ENCODE peak calls at places on chromosomes 16 and 17, in seven cellular contexts. One of them, this sample, is unnamed.

GRCh38 chr16:63289834-63290460 is 1253.7 kb upstream of the CDH8 start:
- DNase-seq in psoas muscle: no peak
- DNase-seq in IMR-90: no peak
- DNase-seq in uterus: no peak
- DNase-seq in GM23338: peak; percentile 80
- DNase-seq in stomach: peak; percentile 46
- DNase-seq in heart left ventricle: peak; percentile 44
- DNase-seq in this sample: no peak

GRCh38 chr16:75566040-75566888 is at the start of gene GABARAPL2:
- DNase-seq in stomach: peak; percentile 86
- DNase-seq in psoas muscle: peak; percentile 92
- DNase-seq in GM23338: peak; percentile 97
- DNase-seq in uterus: peak; percentile 74
- DNase-seq in heart left ventricle: peak; percentile 83
- DNase-seq in IMR-90: peak; percentile 56
- DNase-seq in this sample: peak; percentile 89

GRCh38 chr17:82528484-82529265 is 9.1 kb downstream of the FOXK2 start:
- DNase-seq in uterus: no peak
- DNase-seq in psoas muscle: peak; percentile 84
- DNase-seq in IMR-90: peak; percentile 24
- DNase-seq in heart left ventricle: peak; percentile 86
- DNase-seq in GM23338: no peak
- DNase-seq in stomach: peak; percentile 33
- DNase-seq in this sample: peak; percentile 51

GRCh38 chr16:76444823-76445222 is 167.6 kb downstream of the CNTNAP4 start:
- DNase-seq in psoas muscle: no peak
- DNase-seq in IMR-90: no peak
- DNase-seq in uterus: no peak
- DNase-seq in GM23338: no peak
- DNase-seq in stomach: no peak
- DNase-seq in heart left ventricle: no peak
- DNase-seq in this sample: no peak

GRCh38 chr16:14629612-14629918 is 495 bp downstream of the PARN start:
- DNase-seq in psoas muscle: no peak
- DNase-seq in GM23338: peak; percentile 63
- DNase-seq in uterus: no peak
- DNase-seq in heart left ventricle: peak; percentile 29
- DNase-seq in stomach: no peak
- DNase-seq in IMR-90: no peak
- DNase-seq in this sample: no peak

GRCh38 chr17:76524598-76525512 is 12.7 kb downstream of the CYGB start:
- DNase-seq in stomach: peak; percentile 84
- DNase-seq in uterus: no peak
- DNase-seq in IMR-90: peak; percentile 55
- DNase-seq in psoas muscle: peak; percentile 74
- DNase-seq in heart left ventricle: peak; percentile 82
- DNase-seq in GM23338: no peak
- DNase-seq in this sample: peak; percentile 62

GRCh38 chr16:3188925-3189825 is 1.2 kb downstream of the OR1F1 start:
- DNase-seq in heart left ventricle: no peak
- DNase-seq in GM23338: peak; percentile 85
- DNase-seq in stomach: no peak
- DNase-seq in uterus: no peak
- DNase-seq in IMR-90: peak; percentile 59
- DNase-seq in psoas muscle: no peak
- DNase-seq in this sample: peak; percentile 57

GRCh38 chr16:30395992-30396560 is 856 bp downstream of the ZNF48 start:
- DNase-seq in heart left ventricle: no peak
- DNase-seq in GM23338: no peak
- DNase-seq in stomach: no peak
- DNase-seq in uterus: no peak
- DNase-seq in IMR-90: no peak
- DNase-seq in psoas muscle: no peak
- DNase-seq in this sample: no peak

GRCh38 chr17:79658811-79659207 is 48.0 kb upstream of the RBFOX3 start:
- DNase-seq in psoas muscle: no peak
- DNase-seq in uterus: peak; percentile 64
- DNase-seq in stomach: no peak
- DNase-seq in IMR-90: peak; percentile 21
- DNase-seq in GM23338: peak; percentile 85
- DNase-seq in heart left ventricle: no peak
- DNase-seq in this sample: no peak

GRCh38 chr17:77501101-77501566 is 360.4 kb downstream of the SEC14L1 start:
- DNase-seq in GM23338: peak; percentile 86
- DNase-seq in psoas muscle: peak; percentile 48
- DNase-seq in stomach: no peak
- DNase-seq in IMR-90: no peak
- DNase-seq in uterus: peak; percentile 12
- DNase-seq in heart left ventricle: peak; percentile 22
- DNase-seq in this sample: no peak

GRCh38 chr17:47280072-47280811 is 26.6 kb downstream of the ITGB3 start:
- DNase-seq in psoas muscle: no peak
- DNase-seq in stomach: no peak
- DNase-seq in IMR-90: peak; percentile 48
- DNase-seq in uterus: no peak
- DNase-seq in GM23338: no peak
- DNase-seq in heart left ventricle: no peak
- DNase-seq in this sample: no peak

GRCh38 chr16:72537684-72538083 is 365.7 kb upstream of the PMFBP1 start:
- DNase-seq in heart left ventricle: no peak
- DNase-seq in uterus: no peak
- DNase-seq in IMR-90: peak; percentile 56
- DNase-seq in psoas muscle: no peak
- DNase-seq in stomach: no peak
- DNase-seq in GM23338: no peak
- DNase-seq in this sample: no peak

GRCh38 chr17:75778861-75779249 is 5.8 kb upstream of the UNK start:
- DNase-seq in psoas muscle: no peak
- DNase-seq in IMR-90: peak; percentile 35
- DNase-seq in heart left ventricle: no peak
- DNase-seq in GM23338: peak; percentile 79
- DNase-seq in uterus: no peak
- DNase-seq in stomach: peak; percentile 62
- DNase-seq in this sample: no peak

GRCh38 chr16:27408012-27408601 is 6.1 kb downstream of the IL21R start:
- DNase-seq in psoas muscle: no peak
- DNase-seq in stomach: no peak
- DNase-seq in uterus: no peak
- DNase-seq in IMR-90: peak; percentile 65
- DNase-seq in GM23338: no peak
- DNase-seq in heart left ventricle: no peak
- DNase-seq in this sample: no peak

GRCh38 chr17:58741121-58741625 is 14.5 kb upstream of the PPM1E start:
- DNase-seq in stomach: no peak
- DNase-seq in IMR-90: peak; percentile 81
- DNase-seq in psoas muscle: no peak
- DNase-seq in uterus: no peak
- DNase-seq in heart left ventricle: no peak
- DNase-seq in GM23338: no peak
- DNase-seq in this sample: no peak

DNA sequence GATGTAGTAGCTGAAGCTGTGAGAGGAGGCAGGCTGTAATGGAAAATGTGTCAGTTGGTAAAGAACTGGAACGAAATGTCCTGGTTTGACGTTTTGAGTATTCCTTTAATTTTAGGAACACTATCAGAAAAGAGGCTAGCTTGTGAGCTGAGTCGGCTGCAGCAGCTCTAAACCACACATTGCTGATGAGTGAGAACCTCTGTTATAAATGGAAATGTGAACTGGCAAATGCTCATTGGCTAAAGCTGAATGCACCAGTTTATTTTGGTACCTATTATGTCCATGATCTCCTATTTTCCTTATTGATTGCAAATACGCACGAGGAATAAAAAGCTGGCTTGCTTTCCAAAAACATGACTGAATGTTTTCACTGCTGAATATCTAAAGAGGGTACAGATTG is 11.0 kb upstream of the WIPI1 start:
- DNase-seq in psoas muscle: no peak
- DNase-seq in heart left ventricle: peak; percentile 44
- DNase-seq in IMR-90: peak; percentile 46
- DNase-seq in stomach: no peak
- DNase-seq in uterus: no peak
- DNase-seq in GM23338: no peak
- DNase-seq in this sample: no peak
- H3K27ac ChIP-seq in psoas muscle: peak overlapping the region; percentile 82
- H3K27ac ChIP-seq in heart left ventricle: peak overlapping the region; percentile 91
- H3K27ac ChIP-seq in IMR-90: no peak overlapping the region
- H3K27ac ChIP-seq in stomach: no peak overlapping the region
- H3K27ac ChIP-seq in uterus: no peak overlapping the region
- H3K27ac ChIP-seq in GM23338: no peak overlapping the region
- H3K27ac ChIP-seq in this sample: no peak overlapping the region

GRCh38 chr17:7240375-7240774 is 1.1 kb upstream of the PHF23 start:
- DNase-seq in heart left ventricle: peak; percentile 25
- DNase-seq in IMR-90: no peak
- DNase-seq in uterus: no peak
- DNase-seq in psoas muscle: no peak
- DNase-seq in stomach: no peak
- DNase-seq in GM23338: no peak
- DNase-seq in this sample: no peak
- H3K4me1 ChIP-seq in heart left ventricle: peaks cover 21% of the 10 kb centered on the region
- H3K4me1 ChIP-seq in IMR-90: peaks cover 10% of the 10 kb centered on the region
- H3K4me1 ChIP-seq in uterus: peaks cover 9% of the 10 kb centered on the region
- H3K4me1 ChIP-seq in psoas muscle: peaks cover 26% of the 10 kb centered on the region
- H3K4me1 ChIP-seq in stomach: peaks cover 55% of the 10 kb centered on the region
- H3K4me1 ChIP-seq in GM23338: peaks cover 19% of the 10 kb centered on the region
- H3K4me1 ChIP-seq in this sample: peaks cover 17% of the 10 kb centered on the region

GRCh38 chr17:40112718-40113109 is 9.1 kb upstream of the MSL1 start:
- DNase-seq in heart left ventricle: no peak
- DNase-seq in stomach: no peak
- DNase-seq in GM23338: no peak
- DNase-seq in IMR-90: no peak
- DNase-seq in uterus: peak; percentile 71
- DNase-seq in psoas muscle: no peak
- DNase-seq in this sample: no peak

GRCh38 chr17:40115101-40115436 is 6.7 kb upstream of the MSL1 start:
- DNase-seq in psoas muscle: no peak
- DNase-seq in IMR-90: no peak
- DNase-seq in stomach: no peak
- DNase-seq in GM23338: no peak
- DNase-seq in uterus: no peak
- DNase-seq in heart left ventricle: no peak
- DNase-seq in this sample: no peak

GRCh38 chr17:40112191-40112590 is 9.6 kb upstream of the MSL1 start:
- DNase-seq in uterus: no peak
- DNase-seq in GM23338: no peak
- DNase-seq in stomach: no peak
- DNase-seq in heart left ventricle: no peak
- DNase-seq in IMR-90: no peak
- DNase-seq in psoas muscle: no peak
- DNase-seq in this sample: no peak

GRCh38 chr17:40113961-40114272 is 7.9 kb upstream of the MSL1 start:
- DNase-seq in IMR-90: peak; percentile 56
- DNase-seq in heart left ventricle: no peak
- DNase-seq in psoas muscle: no peak
- DNase-seq in stomach: no peak
- DNase-seq in uterus: no peak
- DNase-seq in GM23338: no peak
- DNase-seq in this sample: no peak

DNA sequence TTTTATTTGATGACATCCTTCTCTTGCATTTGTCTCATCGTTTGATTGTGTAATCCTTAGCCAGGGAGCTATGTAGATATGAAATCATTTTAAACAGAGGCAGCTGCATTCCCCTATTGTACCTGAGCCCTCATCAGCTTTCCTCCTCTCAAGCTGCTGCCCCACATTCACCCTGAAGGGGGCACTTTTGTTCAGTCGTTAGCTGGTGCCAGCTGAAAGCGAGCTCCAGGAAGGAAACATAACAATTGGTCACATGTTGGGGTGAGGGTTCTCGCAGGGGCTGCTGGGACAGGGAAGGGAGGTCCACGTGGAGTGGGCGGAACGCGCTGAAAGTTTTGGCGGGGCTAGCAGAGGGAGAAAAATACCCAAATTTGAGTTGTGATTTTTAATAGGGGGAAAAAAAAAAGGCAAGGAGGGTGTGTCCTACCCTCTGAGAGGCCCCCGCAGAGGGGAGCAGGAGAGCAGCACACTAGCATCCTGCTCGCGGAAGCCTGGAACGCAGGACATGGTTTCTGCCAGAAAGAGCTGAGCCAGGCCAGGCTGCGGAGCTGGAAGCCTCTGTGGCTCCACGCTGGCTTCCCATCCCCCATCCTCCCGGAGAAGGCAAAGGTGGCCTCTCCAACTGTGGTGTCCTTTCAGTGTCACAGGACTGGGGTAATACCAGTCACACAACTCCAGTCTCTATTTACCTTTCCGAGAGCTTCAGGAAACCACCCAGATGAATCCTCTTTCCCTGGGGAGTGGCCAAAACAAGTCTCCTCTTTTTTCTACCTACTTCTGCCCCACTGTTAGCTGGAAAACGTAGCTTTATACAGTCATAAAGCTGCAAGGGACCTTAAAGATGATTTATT is 8.4 kb upstream of the MSL1 start:
- DNase-seq in stomach: peak; percentile 95
- DNase-seq in uterus: peak; percentile 97
- DNase-seq in GM23338: peak; percentile 97
- DNase-seq in IMR-90: peak; percentile 95
- DNase-seq in heart left ventricle: peak; percentile 93
- DNase-seq in psoas muscle: peak; percentile 94
- DNase-seq in this sample: peak; percentile 90
- TF ChIP-seq CTCF in stomach: peak; percentile 84
- TF ChIP-seq CTCF in uterus: peak; percentile 97
- TF ChIP-seq CTCF in GM23338: peak; percentile 93
- TF ChIP-seq CTCF in IMR-90: peak; percentile 94
- TF ChIP-seq CTCF in heart left ventricle: peak; percentile 92
- TF ChIP-seq CTCF in psoas muscle: peak; percentile 81
- TF ChIP-seq CTCF in this sample: peak; percentile 87

GRCh38 chr16:11634307-11634706 is 33.9 kb upstream of the SNN start:
- DNase-seq in GM23338: no peak
- DNase-seq in stomach: no peak
- DNase-seq in IMR-90: no peak
- DNase-seq in psoas muscle: no peak
- DNase-seq in uterus: no peak
- DNase-seq in heart left ventricle: no peak
- DNase-seq in this sample: no peak

GRCh38 chr16:11635127-11635652 is 33.1 kb upstream of the SNN start:
- DNase-seq in heart left ventricle: no peak
- DNase-seq in stomach: peak; percentile 47
- DNase-seq in GM23338: no peak
- DNase-seq in IMR-90: no peak
- DNase-seq in uterus: no peak
- DNase-seq in psoas muscle: no peak
- DNase-seq in this sample: no peak

GRCh38 chr16:11631214-11631613 is 37.0 kb upstream of the SNN start:
- DNase-seq in uterus: no peak
- DNase-seq in IMR-90: no peak
- DNase-seq in heart left ventricle: no peak
- DNase-seq in GM23338: no peak
- DNase-seq in psoas muscle: no peak
- DNase-seq in stomach: no peak
- DNase-seq in this sample: no peak

GRCh38 chr16:11632455-11632921 is 35.8 kb upstream of the SNN start:
- DNase-seq in uterus: peak; percentile 71
- DNase-seq in GM23338: no peak
- DNase-seq in stomach: no peak
- DNase-seq in heart left ventricle: peak; percentile 46
- DNase-seq in IMR-90: peak; percentile 93
- DNase-seq in psoas muscle: peak; percentile 66
- DNase-seq in this sample: peak; percentile 61

DNA sequence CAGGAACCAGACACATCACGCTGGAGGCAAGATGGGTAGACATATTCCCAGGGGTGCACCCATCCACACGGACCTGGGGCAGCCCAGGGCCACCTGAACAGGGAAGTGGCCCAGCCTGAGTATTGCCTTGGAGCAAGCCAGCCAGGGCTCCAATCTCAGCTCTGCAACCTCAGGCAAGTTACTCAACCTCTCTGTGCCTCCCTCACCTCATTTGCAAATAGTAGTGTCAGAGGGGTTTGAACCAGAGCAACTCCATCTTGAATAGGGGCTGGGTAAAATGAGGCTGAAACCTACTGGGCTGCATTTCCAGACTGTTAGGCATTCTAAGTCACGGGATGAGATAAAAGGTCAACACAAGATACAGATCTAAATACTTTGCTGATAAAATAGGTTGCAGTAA is 35.1 kb upstream of the SNN start:
- DNase-seq in psoas muscle: no peak
- DNase-seq in heart left ventricle: no peak
- DNase-seq in IMR-90: no peak
- DNase-seq in stomach: no peak
- DNase-seq in uterus: no peak
- DNase-seq in GM23338: no peak
- DNase-seq in this sample: no peak
- H3K27ac ChIP-seq in psoas muscle: no peak overlapping the region
- H3K27ac ChIP-seq in heart left ventricle: peak overlapping the region; percentile 39
- H3K27ac ChIP-seq in IMR-90: peak overlapping the region; percentile 98
- H3K27ac ChIP-seq in stomach: peak overlapping the region; percentile 68
- H3K27ac ChIP-seq in uterus: peak overlapping the region; percentile 79
- H3K27ac ChIP-seq in GM23338: no peak overlapping the region
- H3K27ac ChIP-seq in this sample: no peak overlapping the region